ENCODE peak calls at places on chromosome 20, in ten cellular contexts. F, X, L, H, Q, G, A, B, D and Y are unnamed samples.
A peak's percentile ranks its signal among the peaks of the same experiment; 100 is the strongest.

GRCh38 chr20:17659801-17660200 is 22.2 kb downstream of the RRBP1 start:
- DNase-seq in F (no peak), X (no peak), G (no peak), H (no peak), Q (no peak), D (peak; percentile 12), L (no peak), A (peak; percentile 10), B (no peak), Y (no peak)

GRCh38 chr20:61218886-61219480 is 33.1 kb upstream of the CDH4 start:
- DNase-seq in Q (peak; percentile 60), B (no peak), L (no peak), X (no peak), A (no peak), F (no peak), H (no peak), D (no peak), G (no peak), Y (no peak)

GRCh38 chr20:18103497-18103896 is 34.2 kb upstream of the KAT14 start:
- DNase-seq in L (no peak), B (no peak), A (no peak), F (no peak), G (no peak), H (no peak), D (no peak), Q (no peak), X (no peak), Y (peak; percentile 49)

GRCh38 chr20:22312744-22313346 is 271.5 kb downstream of the FOXA2 start:
- DNase-seq in D (no peak), H (no peak), X (peak; percentile 58), Q (peak; percentile 25), F (no peak), A (peak; percentile 43), L (no peak), G (peak; percentile 56), B (no peak), Y (peak; percentile 31)

GRCh38 chr20:11901127-11901526 is 16.6 kb upstream of the BTBD3 start:
- DNase-seq in B (no peak), A (no peak), Q (peak; percentile 90), H (no peak), G (no peak), L (no peak), X (no peak), F (no peak), D (no peak), Y (no peak)

GRCh38 chr20:44081476-44081875 is 105.5 kb downstream of the JPH2 start:
- DNase-seq in D (no peak), Q (no peak), G (no peak), X (no peak), H (peak; percentile 11), B (no peak), F (no peak), L (no peak), A (no peak), Y (no peak)

GRCh38 chr20:25073544-25073943 is 8.4 kb downstream of the VSX1 start:
- DNase-seq in X (peak; percentile 64), L (no peak), H (no peak), B (no peak), G (no peak), F (no peak), D (no peak), Q (no peak), A (no peak), Y (no peak)

GRCh38 chr20:16411361-16411760 is 161.9 kb downstream of the KIF16B start:
- DNase-seq in X (no peak), Q (no peak), G (no peak), F (no peak), B (no peak), A (no peak), D (no peak), H (no peak), L (no peak), Y (no peak)

GRCh38 chr20:835220-836045 is 1.9 kb downstream of the FAM110A start:
- DNase-seq in G (no peak), D (no peak), H (peak; percentile 95), B (no peak), F (peak; percentile 78), Q (no peak), A (peak; percentile 41), L (peak; percentile 76), X (peak; percentile 36), Y (peak; percentile 61)

GRCh38 chr20:25389381-25389857 is 1.2 kb downstream of the ABHD12 start:
- DNase-seq in F (no peak), D (no peak), B (no peak), X (no peak), A (no peak), H (no peak), L (no peak), Q (peak; percentile 57), G (no peak), Y (no peak)

GRCh38 chr20:53502820-53503219 is 90.8 kb downstream of the ZNF217 start:
- DNase-seq in F (no peak), A (no peak), B (no peak), G (no peak), L (no peak), X (no peak), H (no peak), D (no peak), Q (no peak), Y (no peak)
- TF ChIP-seq POLR2A in F (no peak), A (no peak), B (no peak), G (no peak), L (no peak), X (no peak), H (no peak), D (no peak), Q (no peak), Y (no peak)

DNA sequence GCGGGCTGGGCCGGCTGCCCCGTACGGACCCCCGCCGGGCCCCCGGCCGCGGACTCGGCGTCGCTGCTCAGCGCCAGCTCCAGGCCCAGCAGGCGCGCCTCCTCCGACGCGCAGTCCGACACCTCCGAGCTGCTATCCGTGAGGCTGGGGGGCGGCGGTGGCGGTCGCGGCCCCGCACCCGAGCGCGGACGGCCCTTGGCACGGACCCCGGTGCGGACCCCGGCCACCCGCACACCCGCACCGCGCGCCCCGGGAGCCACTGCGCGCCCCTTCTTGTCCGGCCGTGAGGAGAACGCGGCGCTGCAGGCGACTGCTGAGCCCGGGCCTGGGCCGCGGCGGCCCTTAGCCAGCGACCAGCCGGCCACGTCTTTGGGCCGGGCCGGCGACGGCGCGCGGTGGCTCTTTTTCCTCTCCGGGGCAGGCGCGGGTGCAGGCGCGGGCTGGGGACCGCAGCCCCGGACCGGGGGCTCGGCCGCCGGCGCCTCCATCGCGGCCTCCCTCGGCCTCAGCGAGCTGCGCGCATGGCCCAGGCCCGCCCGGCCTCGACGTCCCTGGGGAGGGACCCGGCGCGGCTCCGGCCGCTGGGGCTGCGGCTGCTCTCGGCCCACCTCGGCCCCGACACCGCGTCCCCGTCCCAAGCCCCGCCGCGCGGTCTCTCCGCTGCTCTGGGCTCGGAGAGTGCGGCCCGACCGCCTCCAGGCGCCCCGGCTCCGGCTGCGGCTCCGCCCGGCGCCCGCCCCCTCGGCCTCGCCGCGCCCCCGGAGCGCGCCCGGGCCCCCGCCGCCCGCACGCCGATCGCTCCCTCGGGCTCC is 12.9 kb upstream of the TLDC2 start:
- DNase-seq in A (peak; percentile 28), B (no peak), Q (no peak), G (no peak), D (no peak), L (peak; percentile 64), F (no peak), H (no peak), X (no peak), Y (no peak)
- TF ChIP-seq POLR2A in A (no peak), B (peak; percentile 32), Q (no peak), G (peak; percentile 30), D (peak; percentile 46), L (peak; percentile 13), F (no peak), H (peak; percentile 37), X (no peak), Y (no peak)

DNA sequence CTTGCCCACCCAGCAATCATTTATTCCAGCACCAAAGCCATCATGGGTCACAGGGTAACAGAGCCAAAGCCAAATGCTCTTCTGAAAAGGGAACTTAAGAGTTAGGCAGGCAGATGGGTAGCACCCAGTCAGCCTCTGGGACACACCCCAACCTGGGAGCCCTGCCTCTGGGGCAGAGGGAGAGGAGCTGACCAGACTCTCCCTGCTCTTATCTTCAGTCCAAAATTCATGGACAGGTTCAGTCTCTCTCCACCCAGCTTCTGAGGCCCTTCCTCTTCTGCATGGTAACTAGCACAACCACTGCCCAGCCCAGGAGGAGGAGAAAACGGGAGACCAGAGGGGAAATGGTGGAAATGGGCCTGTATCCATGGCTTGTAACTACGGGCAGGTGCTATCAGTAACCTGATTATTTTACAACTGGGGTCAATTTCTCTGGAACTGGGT is 105.4 kb downstream of the NOL4L start:
- DNase-seq in G (no peak), F (no peak), D (no peak), B (no peak), L (no peak), X (no peak), A (no peak), Q (no peak), H (no peak), Y (no peak)
- TF ChIP-seq POLR2A in G (no peak), F (no peak), D (no peak), B (no peak), L (no peak), X (no peak), A (no peak), Q (no peak), H (no peak), Y (no peak)

DNA sequence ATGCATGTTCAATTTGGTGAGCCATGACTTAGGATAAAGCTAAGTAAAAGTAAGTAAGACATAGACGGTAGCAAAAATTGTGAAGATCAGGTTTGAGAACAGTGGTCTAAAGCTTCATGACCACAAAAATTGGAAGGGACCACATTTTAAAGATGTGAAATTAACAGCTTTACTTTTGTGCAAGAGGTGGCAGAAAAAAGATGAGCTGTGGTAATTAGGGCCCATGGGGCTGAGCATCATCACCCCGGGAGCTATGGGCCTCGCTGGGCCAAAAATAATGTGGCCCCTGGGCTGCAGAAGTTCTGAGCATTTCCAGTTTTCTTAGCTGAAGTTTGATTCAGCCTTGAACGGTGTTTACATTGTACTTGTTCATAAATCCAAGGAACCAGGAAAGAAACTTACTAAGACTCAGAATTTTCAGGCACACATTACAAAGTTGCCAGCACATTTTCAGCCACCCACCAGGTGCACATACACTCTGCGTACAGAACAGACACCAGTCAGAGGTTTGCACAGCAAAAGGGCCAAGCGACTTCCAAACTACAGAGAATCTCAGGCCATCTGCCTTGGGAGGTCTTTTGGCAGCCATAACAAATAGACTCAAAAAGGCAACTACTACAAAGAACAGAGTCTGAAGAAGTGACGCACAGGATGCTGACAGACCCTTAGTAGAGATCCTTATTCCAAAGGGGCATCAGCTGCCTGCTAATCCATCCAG is 57.7 kb downstream of the CSE1L start:
- DNase-seq in Q (no peak), F (no peak), G (no peak), B (no peak), L (no peak), A (no peak), X (no peak), D (no peak), H (no peak), Y (no peak)
- TF ChIP-seq POLR2A in Q (no peak), F (no peak), G (no peak), B (no peak), L (no peak), A (no peak), X (no peak), D (no peak), H (no peak), Y (no peak)

GRCh38 chr20:40687384-40688128 is 1.5 kb downstream of the MAFB start:
- DNase-seq in X (peak; percentile 72), H (peak; percentile 75), F (peak; percentile 54), L (peak; percentile 62), D (peak; percentile 26), Q (no peak), G (peak; percentile 51), B (no peak), A (peak; percentile 75), Y (peak; percentile 48)
- TF ChIP-seq POLR2A in X (no peak), H (peak; percentile 38), F (no peak), L (no peak), D (no peak), Q (no peak), G (no peak), B (no peak), A (peak; percentile 52), Y (no peak)

GRCh38 chr20:35954907-35955251 is 577 bp upstream of the SCAND1 start:
- DNase-seq in D (no peak), H (no peak), F (no peak), A (no peak), X (no peak), Q (peak; percentile 43), B (no peak), G (no peak), L (no peak), Y (no peak)
- TF ChIP-seq POLR2A in D (no peak), H (no peak), F (no peak), A (no peak), X (no peak), Q (no peak), B (no peak), G (no peak), L (no peak), Y (no peak)